ENCODE peak calls at places on chromosomes 16 and 17, in nine cellular contexts. S is GM12865, N is A549, F is AG09309, V is fibroblast of the aortic adventitia, Q is WERI-Rb-1, D is WTC11, X is left ventricle myocardium inferior, G is cardiac muscle cell. L is an unnamed sample.

GRCh38 chr17:70168044-70168978 is 1.0 kb upstream of the KCNJ2 start:
- DNase-seq in S (peak; percentile 46), X (peak; percentile 59), G (peak; percentile 69), Q (peak; percentile 90), N (peak; percentile 80), F (peak; percentile 21), D (peak; percentile 65), V (peak; percentile 70), L (peak; percentile 36)

GRCh38 chr16:85553436-85554113 is 59.5 kb upstream of the GSE1 start:
- DNase-seq in N (peak; percentile 77), F (no peak), V (peak; percentile 64), G (peak; percentile 78), D (peak; percentile 76), Q (peak; percentile 61), S (peak; percentile 84), X (peak; percentile 75), L (no peak)

GRCh38 chr16:29694384-29695195 is 15.6 kb downstream of the QPRT start:
- DNase-seq in G (no peak), Q (no peak), S (peak; percentile 40), N (no peak), F (no peak), X (no peak), V (no peak), D (no peak), L (no peak)

GRCh38 chr16:3514621-3515020 is 13.8 kb downstream of the CLUAP1 start:
- DNase-seq in S (no peak), V (peak; percentile 25), Q (no peak), G (peak; percentile 20), F (peak; percentile 24), X (no peak), N (no peak), D (no peak), L (peak; percentile 5)

GRCh38 chr16:3461120-3461519 is 17.6 kb downstream of the NAA60 start:
- DNase-seq in F (no peak), G (no peak), D (no peak), X (no peak), V (no peak), Q (no peak), N (no peak), S (peak; percentile 48), L (no peak)

GRCh38 chr16:2005646-2006045 is 4.0 kb downstream of the ZNF598 start:
- DNase-seq in S (no peak), G (no peak), Q (no peak), F (no peak), X (no peak), V (no peak), D (peak; percentile 59), N (peak; percentile 64), L (no peak)

GRCh38 chr17:43588121-43588520 is 42.0 kb upstream of the ETV4 start:
- DNase-seq in S (no peak), D (no peak), V (peak; percentile 33), Q (no peak), N (no peak), G (no peak), X (no peak), F (no peak), L (no peak)

GRCh38 chr17:49764559-49765180 is 739 bp upstream of the FAM117A start:
- DNase-seq in S (no peak), F (no peak), V (no peak), N (no peak), X (no peak), G (no peak), D (no peak), Q (no peak), L (no peak)

GRCh38 chr17:55969577-55969976 is 183.7 kb upstream of the ANKFN1 start:
- DNase-seq in S (no peak), N (no peak), D (no peak), F (no peak), X (no peak), G (no peak), V (no peak), Q (no peak), L (no peak)

GRCh38 chr16:46885960-46886763 is 2.0 kb downstream of the GPT2 start:
- DNase-seq in F (no peak), V (no peak), S (no peak), D (no peak), Q (no peak), G (peak; percentile 86), X (no peak), N (no peak), L (no peak)

GRCh38 chr17:65723356-65723928 is 162.0 kb upstream of the AXIN2 start:
- DNase-seq in S (no peak), D (no peak), X (no peak), G (peak; percentile 20), V (peak; percentile 65), N (no peak), F (no peak), Q (no peak), L (no peak)

GRCh38 chr17:17682737-17683675 is 1.7 kb downstream of the RAI1 start:
- DNase-seq in X (peak; percentile 77), D (peak; percentile 59), S (peak; percentile 69), G (peak; percentile 89), N (peak; percentile 74), Q (peak; percentile 69), V (peak; percentile 89), F (peak; percentile 65), L (peak; percentile 73)

GRCh38 chr16:4385789-4386451 is 14.3 kb downstream of the VASN start:
- DNase-seq in V (peak; percentile 42), X (no peak), S (no peak), G (no peak), D (no peak), F (no peak), N (no peak), Q (no peak), L (no peak)

GRCh38 chr16:66620419-66620775 is 15.9 kb downstream of the CMTM3 start:
- DNase-seq in S (no peak), N (no peak), D (no peak), F (no peak), G (no peak), X (no peak), Q (peak; percentile 53), V (no peak), L (no peak)

GRCh38 chr17:50806141-50806643 is 29.2 kb upstream of the WFIKKN2 start:
- DNase-seq in G (peak; percentile 60), V (peak; percentile 85), X (no peak), N (peak; percentile 32), Q (no peak), F (no peak), S (no peak), D (peak; percentile 56), L (no peak)

GRCh38 chr16:30342751-30343490 is 12.2 kb downstream of the CD2BP2 start:
- DNase-seq in F (no peak), S (no peak), V (no peak), D (no peak), X (no peak), Q (no peak), N (no peak), G (no peak), L (no peak)

GRCh38 chr17:40554646-40555295 is 10.5 kb downstream of the CCR7 start:
- DNase-seq in F (no peak), Q (peak; percentile 13), N (no peak), G (no peak), S (peak; percentile 16), V (no peak), X (no peak), D (peak; percentile 6), L (no peak)

GRCh38 chr17:3960764-3961163 is 3.5 kb downstream of the ATP2A3 start:
- DNase-seq in G (peak; percentile 59), Q (no peak), V (no peak), N (no peak), X (no peak), D (no peak), S (no peak), F (no peak), L (no peak)

GRCh38 chr17:81253358-81254131 is 14.4 kb downstream of the NDUFAF8 start:
- DNase-seq in S (peak; percentile 45), Q (peak; percentile 72), N (peak; percentile 43), X (no peak), G (peak; percentile 53), F (no peak), D (peak; percentile 57), V (peak; percentile 50), L (no peak)

GRCh38 chr16:74304164-74304834 is 7.7 kb downstream of the PSMD7 start:
- DNase-seq in D (no peak), V (no peak), X (no peak), G (peak; percentile 17), Q (no peak), S (no peak), N (peak; percentile 29), F (no peak), L (no peak)

GRCh38 chr16:30018731-30019158 is 4.3 kb upstream of the C16orf92 start:
- DNase-seq in S (no peak), V (no peak), G (no peak), Q (peak; percentile 72), D (no peak), N (no peak), F (no peak), X (no peak), L (no peak)

GRCh38 chr16:12290165-12290564 is 313.6 kb downstream of the SNX29 start:
- DNase-seq in D (no peak), G (no peak), V (no peak), X (no peak), F (no peak), Q (no peak), S (no peak), N (no peak), L (no peak)

GRCh38 chr17:82416771-82417170 is 1.4 kb upstream of the HEXD start:
- DNase-seq in S (no peak), V (no peak), D (no peak), X (no peak), G (no peak), F (no peak), N (peak; percentile 57), Q (no peak), L (no peak)
- TF ChIP-seq CTCF in S (peak; percentile 4), V (peak; percentile 29), D (no peak), X (peak; percentile 10), G (no peak), F (no peak), N (no peak), Q (no peak), L (no peak)

GRCh38 chr16:57669476-57670162 is 1.5 kb downstream of the ADGRG3 start:
- DNase-seq in Q (no peak), G (no peak), N (no peak), V (no peak), X (no peak), D (no peak), S (no peak), F (no peak), L (no peak)
- TF ChIP-seq CTCF in Q (no peak), G (no peak), N (no peak), V (no peak), X (no peak), D (no peak), S (no peak), F (no peak), L (no peak)

GRCh38 chr16:16062023-16062932 is 112.9 kb downstream of the ABCC1 start:
- DNase-seq in Q (no peak), D (peak; percentile 21), V (no peak), N (no peak), G (peak; percentile 52), X (peak; percentile 29), F (no peak), S (peak; percentile 11), L (no peak)
- TF ChIP-seq CTCF in Q (no peak), D (no peak), V (no peak), N (no peak), G (peak; percentile 30), X (no peak), F (no peak), S (no peak), L (no peak)

DNA sequence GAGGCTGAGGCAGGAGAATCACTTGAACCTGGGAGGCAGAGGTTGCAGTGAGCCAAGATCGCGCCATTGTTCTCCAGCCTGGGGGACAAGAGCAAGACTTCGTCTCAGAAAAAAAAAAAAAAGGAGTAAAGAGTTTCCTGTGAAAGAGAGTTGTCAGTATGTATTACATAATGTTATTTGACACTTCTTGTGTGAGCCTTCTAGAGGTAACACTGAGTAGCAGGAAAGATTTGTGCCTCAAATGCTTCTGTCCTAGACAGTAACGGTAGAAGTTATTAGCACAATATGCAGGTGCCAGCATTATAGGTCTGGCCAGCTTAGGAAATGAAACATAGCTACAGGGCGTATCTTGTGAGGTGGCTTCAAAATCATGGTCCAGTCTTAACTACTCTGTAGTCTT is 6.2 kb downstream of the RPS6KB1 start:
- DNase-seq in F (no peak), S (peak; percentile 42), X (no peak), Q (no peak), V (peak; percentile 69), D (no peak), G (peak; percentile 54), N (peak; percentile 55), L (no peak)
- TF ChIP-seq CTCF in F (no peak), S (peak; percentile 13), X (peak; percentile 39), Q (no peak), V (peak; percentile 67), D (no peak), G (peak; percentile 40), N (no peak), L (peak; percentile 42)